ENCODE peak calls at places on chromosome 4, in six cellular contexts. One of them, this sample, is unnamed.

GRCh38 chr4:87241341-87241740 is 20.9 kb upstream of the KLHL8 start:
- DNase-seq in neural crest cell: no peak
- DNase-seq in mesothelial cell of epicardium: no peak
- DNase-seq in left ventricle myocardium inferior: no peak
- DNase-seq in A549: no peak
- DNase-seq in mucosa of descending colon: no peak
- DNase-seq in this sample: no peak

GRCh38 chr4:142961866-142962265 is 115.8 kb upstream of the INPP4B start:
- DNase-seq in neural crest cell: no peak
- DNase-seq in mesothelial cell of epicardium: no peak
- DNase-seq in left ventricle myocardium inferior: no peak
- DNase-seq in A549: no peak
- DNase-seq in mucosa of descending colon: no peak
- DNase-seq in this sample: no peak

GRCh38 chr4:76002176-76002575 is 5.1 kb downstream of the CXCL9 start:
- DNase-seq in neural crest cell: no peak
- DNase-seq in mesothelial cell of epicardium: no peak
- DNase-seq in left ventricle myocardium inferior: no peak
- DNase-seq in A549: no peak
- DNase-seq in mucosa of descending colon: no peak
- DNase-seq in this sample: no peak

GRCh38 chr4:113090954-113091353 is 41.5 kb downstream of the ANK2 start:
- DNase-seq in neural crest cell: no peak
- DNase-seq in mesothelial cell of epicardium: no peak
- DNase-seq in left ventricle myocardium inferior: no peak
- DNase-seq in A549: no peak
- DNase-seq in mucosa of descending colon: no peak
- DNase-seq in this sample: no peak

GRCh38 chr4:139469216-139469615 is 15.3 kb downstream of the RAB33B start:
- DNase-seq in neural crest cell: no peak
- DNase-seq in mesothelial cell of epicardium: no peak
- DNase-seq in left ventricle myocardium inferior: no peak
- DNase-seq in A549: no peak
- DNase-seq in mucosa of descending colon: no peak
- DNase-seq in this sample: no peak

GRCh38 chr4:66340286-66340893 is 670.1 kb upstream of the EPHA5 start:
- DNase-seq in neural crest cell: no peak
- DNase-seq in mesothelial cell of epicardium: no peak
- DNase-seq in left ventricle myocardium inferior: no peak
- DNase-seq in A549: no peak
- DNase-seq in mucosa of descending colon: no peak
- DNase-seq in this sample: no peak

GRCh38 chr4:7055990-7056325 is 11.9 kb downstream of the GRPEL1 start:
- DNase-seq in neural crest cell: no peak
- DNase-seq in mesothelial cell of epicardium: no peak
- DNase-seq in left ventricle myocardium inferior: no peak
- DNase-seq in A549: no peak
- DNase-seq in mucosa of descending colon: no peak
- DNase-seq in this sample: no peak

GRCh38 chr4:150308824-150309472 is 230.7 kb downstream of the DCLK2 start:
- DNase-seq in neural crest cell: no peak
- DNase-seq in mesothelial cell of epicardium: no peak
- DNase-seq in left ventricle myocardium inferior: no peak
- DNase-seq in A549: no peak
- DNase-seq in mucosa of descending colon: no peak
- DNase-seq in this sample: no peak

GRCh38 chr4:38654273-38654672 is 9.7 kb upstream of the KLF3 start:
- DNase-seq in neural crest cell: no peak
- DNase-seq in mesothelial cell of epicardium: no peak
- DNase-seq in left ventricle myocardium inferior: no peak
- DNase-seq in A549: no peak
- DNase-seq in mucosa of descending colon: no peak
- DNase-seq in this sample: no peak

GRCh38 chr4:112633477-112634235 is 3.1 kb downstream of the ZGRF1 start:
- DNase-seq in neural crest cell: no peak
- DNase-seq in mesothelial cell of epicardium: no peak
- DNase-seq in left ventricle myocardium inferior: no peak
- DNase-seq in A549: peak
- DNase-seq in mucosa of descending colon: no peak
- DNase-seq in this sample: no peak

GRCh38 chr4:184328022-184328736 is 110.5 kb upstream of the ENPP6 start:
- DNase-seq in neural crest cell: no peak
- DNase-seq in mesothelial cell of epicardium: no peak
- DNase-seq in left ventricle myocardium inferior: no peak
- DNase-seq in A549: no peak
- DNase-seq in mucosa of descending colon: no peak
- DNase-seq in this sample: peak

GRCh38 chr4:629916-630641 is 4.7 kb downstream of the PDE6B start:
- DNase-seq in neural crest cell: no peak
- DNase-seq in mesothelial cell of epicardium: no peak
- DNase-seq in left ventricle myocardium inferior: peak
- DNase-seq in A549: no peak
- DNase-seq in mucosa of descending colon: no peak
- DNase-seq in this sample: no peak

GRCh38 chr4:104571341-104571740 is 76.6 kb upstream of the CXXC4 start:
- DNase-seq in neural crest cell: no peak
- DNase-seq in mesothelial cell of epicardium: no peak
- DNase-seq in left ventricle myocardium inferior: no peak
- DNase-seq in A549: no peak
- DNase-seq in mucosa of descending colon: no peak
- DNase-seq in this sample: no peak

GRCh38 chr4:141246243-141246642 is 25.5 kb downstream of the ZNF330 start:
- DNase-seq in neural crest cell: no peak
- DNase-seq in mesothelial cell of epicardium: no peak
- DNase-seq in left ventricle myocardium inferior: no peak
- DNase-seq in A549: no peak
- DNase-seq in mucosa of descending colon: no peak
- DNase-seq in this sample: no peak

DNA sequence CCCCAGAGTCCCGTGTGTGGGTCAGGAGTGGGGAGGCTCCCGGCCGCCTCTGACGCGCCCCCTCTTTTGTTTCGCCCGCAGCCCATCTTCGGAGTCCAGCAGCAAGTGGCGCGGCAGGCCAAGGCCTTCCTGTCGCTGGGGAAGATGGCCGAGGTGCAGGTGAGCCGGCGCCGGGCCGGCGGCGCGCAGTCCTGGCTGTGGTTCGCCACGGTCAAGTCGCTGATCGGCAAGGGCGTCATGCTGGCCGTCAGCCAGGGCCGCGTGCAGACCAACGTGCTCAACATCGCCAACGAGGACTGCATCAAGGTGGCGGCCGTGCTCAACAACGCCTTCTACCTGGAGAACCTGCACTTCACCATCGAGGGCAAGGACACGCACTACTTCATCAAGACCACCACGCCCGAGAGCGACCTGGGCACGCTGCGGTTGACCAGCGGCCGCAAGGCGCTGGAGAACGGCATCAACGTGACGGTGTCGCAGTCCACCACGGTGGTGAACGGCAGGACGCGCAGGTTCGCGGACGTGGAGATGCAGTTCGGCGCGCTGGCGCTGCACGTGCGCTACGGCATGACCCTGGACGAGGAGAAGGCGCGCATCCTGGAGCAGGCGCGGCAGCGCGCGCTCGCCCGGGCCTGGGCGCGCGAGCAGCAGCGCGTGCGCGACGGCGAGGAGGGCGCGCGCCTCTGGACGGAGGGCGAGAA is 117.5 kb downstream of the DCTD start:
- DNase-seq in neural crest cell: no peak
- DNase-seq in mesothelial cell of epicardium: no peak
- DNase-seq in left ventricle myocardium inferior: no peak
- DNase-seq in A549: no peak
- DNase-seq in mucosa of descending colon: no peak
- DNase-seq in this sample: no peak
- TF ChIP-seq CTCF in neural crest cell: no peak
- TF ChIP-seq CTCF in mesothelial cell of epicardium: no peak
- TF ChIP-seq CTCF in left ventricle myocardium inferior: no peak
- TF ChIP-seq CTCF in A549: no peak
- TF ChIP-seq CTCF in mucosa of descending colon: no peak
- TF ChIP-seq CTCF in this sample: no peak

DNA sequence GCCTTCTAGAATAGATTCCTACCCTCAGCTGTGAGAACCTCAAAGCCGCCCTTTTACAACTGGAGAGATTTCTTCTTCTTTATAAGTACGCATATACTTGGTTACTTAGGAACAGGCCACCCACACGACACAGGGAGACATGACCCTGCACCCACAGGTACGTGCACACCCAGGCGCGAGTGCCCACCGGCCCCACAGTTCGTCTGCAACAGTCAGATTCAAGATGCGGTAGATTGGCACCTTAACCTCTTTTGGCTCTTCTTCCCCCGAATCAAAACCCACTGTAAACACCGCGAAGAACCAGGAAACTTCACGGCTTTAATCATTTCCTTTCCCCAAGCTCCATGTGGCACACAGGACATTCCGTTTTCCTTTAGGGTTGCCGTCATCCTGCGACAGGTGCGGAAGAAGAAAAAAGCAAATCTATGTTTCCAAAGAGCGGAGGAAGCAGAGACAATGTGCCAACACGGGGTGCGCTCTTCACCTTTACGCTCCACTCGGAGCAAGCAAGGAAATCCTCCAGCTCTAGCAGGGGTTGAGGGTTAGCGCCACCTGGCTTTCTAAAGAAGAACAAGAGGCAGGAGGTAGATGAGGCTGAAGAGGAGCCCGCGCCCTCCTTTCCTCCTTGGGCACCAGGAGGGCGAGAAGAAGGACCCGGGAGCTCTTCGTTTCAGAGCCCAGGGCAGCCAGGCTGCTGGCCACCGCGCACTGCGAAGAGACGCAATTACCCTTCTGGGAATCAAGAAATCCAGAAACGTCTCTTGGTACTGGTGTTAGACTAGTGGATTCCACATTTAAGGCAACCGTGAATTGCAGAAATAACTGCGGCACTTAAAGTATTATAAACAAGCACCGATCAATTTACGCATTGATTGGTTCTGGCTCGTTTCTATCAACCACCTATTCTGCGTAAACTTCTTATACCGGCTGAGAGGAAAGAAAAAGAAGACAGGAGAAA is 35.7 kb downstream of the HAND2 start:
- DNase-seq in neural crest cell: no peak
- DNase-seq in mesothelial cell of epicardium: no peak
- DNase-seq in left ventricle myocardium inferior: peak
- DNase-seq in A549: peak
- DNase-seq in mucosa of descending colon: peak
- DNase-seq in this sample: peak
- TF ChIP-seq CTCF in neural crest cell: peak
- TF ChIP-seq CTCF in mesothelial cell of epicardium: peak
- TF ChIP-seq CTCF in left ventricle myocardium inferior: peak
- TF ChIP-seq CTCF in A549: peak
- TF ChIP-seq CTCF in mucosa of descending colon: peak
- TF ChIP-seq CTCF in this sample: peak

GRCh38 chr4:186726440-186727148 is 2.9 kb upstream of the FAT1 start:
- DNase-seq in neural crest cell: peak
- DNase-seq in mesothelial cell of epicardium: peak
- DNase-seq in left ventricle myocardium inferior: peak
- DNase-seq in A549: peak
- DNase-seq in mucosa of descending colon: peak
- DNase-seq in this sample: peak
- TF ChIP-seq CTCF in neural crest cell: no peak
- TF ChIP-seq CTCF in mesothelial cell of epicardium: no peak
- TF ChIP-seq CTCF in left ventricle myocardium inferior: no peak
- TF ChIP-seq CTCF in A549: peak
- TF ChIP-seq CTCF in mucosa of descending colon: no peak
- TF ChIP-seq CTCF in this sample: no peak

DNA sequence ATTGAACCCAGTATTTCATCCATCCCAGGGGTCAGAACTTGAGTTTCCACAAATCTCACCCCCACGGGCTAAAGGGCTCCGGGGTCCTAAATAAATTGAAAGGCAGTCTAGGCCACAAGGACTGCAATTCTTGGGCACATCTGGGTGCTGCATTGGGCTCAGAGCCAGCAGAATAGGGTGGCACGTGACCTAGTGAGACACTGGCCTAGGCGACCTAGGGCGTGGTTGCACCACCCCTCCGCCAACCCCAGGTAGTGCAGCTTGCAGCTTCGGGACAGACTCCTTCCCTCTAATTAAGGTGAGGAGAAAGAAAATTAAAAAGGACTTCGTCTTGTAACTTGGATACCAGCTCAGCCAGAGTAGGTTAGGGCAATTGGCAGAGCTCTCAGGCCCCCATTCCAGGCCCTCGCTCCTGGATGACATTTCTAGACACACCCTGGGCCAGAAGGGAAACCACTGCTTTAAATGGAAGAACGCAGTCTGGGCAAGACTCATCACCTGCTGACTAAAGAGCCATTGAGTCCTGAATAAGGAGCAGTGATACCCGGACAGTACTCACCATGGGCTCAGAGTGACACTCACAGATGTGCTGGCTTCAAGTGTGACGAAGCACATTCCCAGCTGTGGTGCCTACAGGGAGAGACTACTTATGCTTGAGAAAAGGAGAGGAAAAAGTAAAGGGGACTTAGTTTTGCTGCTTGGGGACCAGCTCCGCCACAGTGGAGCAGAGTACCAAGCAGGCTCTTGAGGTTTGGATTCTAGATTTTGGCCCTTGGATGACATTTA is 735.4 kb downstream of the FSTL5 start:
- DNase-seq in neural crest cell: no peak
- DNase-seq in mesothelial cell of epicardium: no peak
- DNase-seq in left ventricle myocardium inferior: no peak
- DNase-seq in A549: no peak
- DNase-seq in mucosa of descending colon: no peak
- DNase-seq in this sample: no peak
- TF ChIP-seq CTCF in neural crest cell: no peak
- TF ChIP-seq CTCF in mesothelial cell of epicardium: no peak
- TF ChIP-seq CTCF in left ventricle myocardium inferior: no peak
- TF ChIP-seq CTCF in A549: no peak
- TF ChIP-seq CTCF in mucosa of descending colon: no peak
- TF ChIP-seq CTCF in this sample: no peak

DNA sequence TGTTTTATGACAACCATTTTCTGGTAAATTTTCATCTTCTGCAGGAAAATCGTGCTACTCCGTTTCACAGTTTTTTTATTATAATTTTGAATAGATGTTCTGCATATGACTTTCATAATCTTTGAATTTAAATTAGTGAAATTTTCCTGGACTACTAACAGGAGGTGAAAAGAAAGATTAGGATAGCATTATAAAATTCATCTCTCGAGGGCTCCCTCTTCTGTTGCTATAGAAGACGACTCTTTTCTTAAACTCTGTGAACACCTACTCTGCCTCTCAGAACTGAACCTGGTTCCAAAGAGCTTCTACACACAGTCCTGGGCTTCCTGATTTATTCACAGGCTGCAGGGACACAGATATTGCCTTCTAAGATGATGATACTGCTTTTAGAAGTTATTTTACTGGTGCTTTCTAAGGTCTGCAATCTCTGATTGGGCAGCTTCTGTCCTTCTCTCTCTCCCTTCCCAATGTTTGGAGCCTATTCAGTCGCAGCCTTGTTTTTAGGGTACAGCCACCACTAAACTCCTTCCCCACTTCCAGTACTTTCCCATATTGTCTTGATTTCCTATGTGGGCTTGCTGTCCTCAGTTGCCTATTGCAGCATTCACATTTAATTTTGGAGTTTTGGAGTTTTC is 10.1 kb upstream of the SAP30 start:
- DNase-seq in neural crest cell: no peak
- DNase-seq in mesothelial cell of epicardium: no peak
- DNase-seq in left ventricle myocardium inferior: no peak
- DNase-seq in A549: peak
- DNase-seq in mucosa of descending colon: no peak
- DNase-seq in this sample: no peak
- TF ChIP-seq CTCF in neural crest cell: peak
- TF ChIP-seq CTCF in mesothelial cell of epicardium: no peak
- TF ChIP-seq CTCF in left ventricle myocardium inferior: peak
- TF ChIP-seq CTCF in A549: peak
- TF ChIP-seq CTCF in mucosa of descending colon: peak
- TF ChIP-seq CTCF in this sample: no peak

GRCh38 chr4:165112258-165113156 is at the start of gene TMEM192:
- DNase-seq in neural crest cell: peak
- DNase-seq in mesothelial cell of epicardium: peak
- DNase-seq in left ventricle myocardium inferior: peak
- DNase-seq in A549: peak
- DNase-seq in mucosa of descending colon: peak
- DNase-seq in this sample: peak
- TF ChIP-seq CTCF in neural crest cell: peak
- TF ChIP-seq CTCF in mesothelial cell of epicardium: no peak
- TF ChIP-seq CTCF in left ventricle myocardium inferior: peak
- TF ChIP-seq CTCF in A549: no peak
- TF ChIP-seq CTCF in mucosa of descending colon: peak
- TF ChIP-seq CTCF in this sample: no peak